ENCODE peak calls at places on chromosomes 11 and 22, in four cellular contexts. D, C, J and A are unnamed samples.

GRCh38 chr11:8256271-8257002 is 7.2 kb downstream of the LMO1 start:
- DNase-seq in C (no peak), J (no peak), D (no peak), A (no peak)

GRCh38 chr11:83583953-83584352 is 297.8 kb upstream of the CCDC90B start:
- DNase-seq in C (no peak), J (peak; percentile 57), D (no peak), A (no peak)

GRCh38 chr22:43376765-43377485 is 33.8 kb upstream of the SCUBE1 start:
- DNase-seq in D (no peak), C (peak; percentile 72), J (no peak), A (peak; percentile 84)

GRCh38 chr11:61797263-61797944 is 4.7 kb downstream of the FEN1 start:
- DNase-seq in D (no peak), C (peak; percentile 59), J (peak; percentile 84), A (peak; percentile 65)

GRCh38 chr11:17543041-17543440 is 1.2 kb downstream of the USH1C start:
- DNase-seq in C (no peak), J (no peak), D (no peak), A (no peak)

GRCh38 chr11:57364851-57365660 is 15.9 kb downstream of the PRG3 start:
- DNase-seq in C (no peak), J (no peak), D (no peak), A (no peak)

GRCh38 chr11:30938801-30939200 is 352.6 kb upstream of the MPPED2 start:
- DNase-seq in C (no peak), D (no peak), J (no peak), A (no peak)

GRCh38 chr11:73040046-73040445 is 102.1 kb downstream of the FCHSD2 start:
- DNase-seq in D (no peak), J (no peak), C (no peak), A (no peak)

GRCh38 chr11:121352301-121352891 is 59.8 kb downstream of the SC5D start:
- DNase-seq in D (no peak), C (no peak), J (no peak), A (no peak)

GRCh38 chr22:25488244-25489020 is 76.0 kb upstream of the GRK3 start:
- DNase-seq in D (peak; percentile 22), J (peak; percentile 43), C (no peak), A (peak; percentile 23)

GRCh38 chr11:92739020-92739419 is 230.4 kb upstream of the MTNR1B start:
- DNase-seq in J (peak; percentile 77), C (no peak), D (no peak), A (no peak)

GRCh38 chr11:123308077-123308476 is 113.0 kb upstream of the CLMP start:
- DNase-seq in D (no peak), C (no peak), J (peak; percentile 95), A (no peak)

GRCh38 chr22:38148252-38148651 is 33.4 kb downstream of the PLA2G6 start:
- DNase-seq in J (peak; percentile 58), C (no peak), D (no peak), A (no peak)

GRCh38 chr11:33682446-33682845 is 18.2 kb downstream of the C11orf91 start:
- DNase-seq in C (no peak), J (no peak), D (no peak), A (no peak)